ENCODE peak calls at places on chromosome X, in five cellular contexts. G is GM23248, S is PC-3, Y is hepatocyte, H is OCI-LY7. B is an unnamed sample.

GRCh38 chrX:54181196-54181953 is 1.7 kb downstream of the FAM120C start:
- DNase-seq in S (peak; percentile 27), Y (no peak), H (no peak), G (peak; percentile 17), B (peak; percentile 31)

GRCh38 chrX:55007633-55008032 is 7.5 kb downstream of the APEX2 start:
- DNase-seq in H (no peak), S (peak; percentile 86), Y (peak; percentile 75), G (peak; percentile 37), B (no peak)

GRCh38 chrX:96433409-96434122 is 251.1 kb upstream of the DIAPH2 start:
- DNase-seq in G (no peak), S (no peak), Y (no peak), H (no peak), B (no peak)

GRCh38 chrX:55714111-55714510 is 3.4 kb upstream of the RRAGB start:
- DNase-seq in H (no peak), Y (no peak), G (no peak), S (no peak), B (no peak)

GRCh38 chrX:78574306-78574705 is 84.8 kb downstream of the RTL3 start:
- DNase-seq in G (no peak), H (no peak), S (no peak), Y (no peak), B (no peak)

GRCh38 chrX:102899940-102900916 is 36.8 kb upstream of the RAB40AL start:
- DNase-seq in G (peak; percentile 65), S (peak; percentile 90), H (peak; percentile 47), Y (peak; percentile 75), B (peak; percentile 73)

GRCh38 chrX:7746861-7747260 is 96.1 kb upstream of the VCX start:
- DNase-seq in S (no peak), H (no peak), G (peak; percentile 0), Y (no peak), B (no peak)

GRCh38 chrX:65757943-65758342 is 90.5 kb downstream of the MSN start:
- DNase-seq in G (no peak), H (no peak), Y (no peak), S (no peak), B (no peak)

GRCh38 chrX:118726887-118727685 is at the start of gene IL13RA1:
- DNase-seq in Y (peak; percentile 93), H (no peak), S (peak; percentile 92), G (peak; percentile 91), B (no peak)

GRCh38 chrX:70088281-70088680 is 26.0 kb downstream of the OTUD6A start:
- DNase-seq in S (no peak), Y (no peak), H (no peak), G (peak; percentile 29), B (no peak)

GRCh38 chrX:103453655-103454054 is 65.6 kb downstream of the RAB40A start:
- DNase-seq in H (no peak), G (peak; percentile 93), Y (peak; percentile 23), S (peak; percentile 92), B (no peak)

GRCh38 chrX:136128743-136129142 is 18.6 kb upstream of the FHL1 start:
- DNase-seq in S (no peak), G (no peak), H (no peak), Y (no peak), B (no peak)

GRCh38 chrX:104854790-104855340 is 288.9 kb downstream of the IL1RAPL2 start:
- DNase-seq in Y (no peak), G (no peak), H (no peak), S (peak; percentile 75), B (no peak)

GRCh38 chrX:129719268-129719667 is 19.5 kb upstream of the XPNPEP2 start:
- DNase-seq in S (peak; percentile 69), H (no peak), Y (no peak), G (no peak), B (no peak)

GRCh38 chrX:23782455-23782854 is 518 bp upstream of the SAT1 start:
- DNase-seq in H (no peak), G (peak; percentile 66), S (peak; percentile 48), Y (no peak), B (no peak)

GRCh38 chrX:107632291-107632690 is 4.0 kb downstream of the PRPS1 start:
- DNase-seq in S (no peak), Y (no peak), G (peak; percentile 39), H (no peak), B (no peak)
- H4K20me1 ChIP-seq in S (peaks cover 35% of the 10 kb centered on the region), Y (no peaks in the 10 kb centered on the region), G (no peaks in the 10 kb centered on the region), H (peaks cover 12% of the 10 kb centered on the region), B (peaks cover 20% of the 10 kb centered on the region)

GRCh38 chrX:26788402-26788998 is 572.5 kb downstream of the MAGEB5 start:
- DNase-seq in G (no peak), S (peak; percentile 1), H (no peak), Y (no peak), B (no peak)

GRCh38 chrX:26778320-26778888 is 562.4 kb downstream of the MAGEB5 start:
- DNase-seq in H (peak; percentile 19), S (no peak), G (no peak), Y (no peak), B (no peak)

GRCh38 chrX:26783512-26784225 is 567.7 kb downstream of the MAGEB5 start:
- DNase-seq in H (peak; percentile 62), S (peak; percentile 25), Y (peak; percentile 50), G (peak; percentile 48), B (peak; percentile 18)
- H3K9me3 ChIP-seq in H (no peaks in the 10 kb centered on the region), S (no peaks in the 10 kb centered on the region), Y (no peaks in the 10 kb centered on the region), G (no peaks in the 10 kb centered on the region), B (no peaks in the 10 kb centered on the region)

GRCh38 chrX:154048398-154048797 is 28.7 kb upstream of the IRAK1 start:
- DNase-seq in S (no peak), G (no peak), H (no peak), Y (no peak), B (no peak)

GRCh38 chrX:154049209-154050112 is 29.8 kb upstream of the IRAK1 start:
- DNase-seq in S (no peak), H (no peak), G (no peak), Y (no peak), B (no peak)

GRCh38 chrX:154047266-154047665 is 27.6 kb upstream of the IRAK1 start:
- DNase-seq in H (no peak), G (no peak), S (no peak), Y (no peak), B (no peak)

GRCh38 chrX:154050113-154050495 is 30.4 kb upstream of the IRAK1 start:
- DNase-seq in H (no peak), G (peak; percentile 74), S (no peak), Y (no peak), B (no peak)

DNA sequence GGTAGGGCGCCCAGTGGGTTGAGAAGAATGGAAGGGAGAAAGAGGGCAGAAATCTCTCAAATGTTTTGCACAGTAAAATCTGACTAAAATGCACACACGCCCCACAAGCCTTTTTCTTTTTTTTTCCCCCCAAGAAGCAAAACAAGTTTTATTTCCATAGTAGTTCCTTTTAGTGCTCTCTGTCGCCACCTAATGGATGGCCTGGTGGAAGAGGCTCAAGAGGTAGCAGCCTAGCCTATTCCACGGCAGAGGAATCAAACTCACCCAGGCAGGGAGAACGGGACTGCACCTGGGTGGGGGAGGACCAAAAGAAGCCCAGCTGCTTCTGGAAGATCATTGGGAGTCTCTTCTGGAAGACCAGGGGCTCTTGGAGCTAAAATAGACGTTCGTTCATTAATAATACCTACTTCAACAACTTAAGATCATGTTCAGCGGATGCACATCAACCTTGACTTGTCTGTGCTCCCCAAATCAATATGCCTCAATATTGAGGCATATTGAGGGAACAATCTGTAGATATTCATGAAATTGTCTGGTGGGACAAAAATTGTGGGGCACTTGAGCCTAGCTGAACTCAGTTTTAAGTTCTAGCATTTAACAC is 31.6 kb upstream of the IRAK1 start:
- DNase-seq in Y (peak; percentile 78), S (peak; percentile 70), H (peak; percentile 60), G (peak; percentile 67), B (peak; percentile 68)
- H4K20me1 ChIP-seq in Y (peaks cover 7% of the 10 kb centered on the region), S (no peaks in the 10 kb centered on the region), H (no peaks in the 10 kb centered on the region), G (no peaks in the 10 kb centered on the region), B (peaks cover 34% of the 10 kb centered on the region)

GRCh38 chrX:115911967-115912366 is 258.6 kb upstream of the AGTR2 start:
- DNase-seq in G (no peak), Y (no peak), H (no peak), S (no peak), B (no peak)

GRCh38 chrX:115909017-115909416 is 261.5 kb upstream of the AGTR2 start:
- DNase-seq in S (no peak), Y (no peak), G (no peak), H (no peak), B (no peak)

GRCh38 chrX:115912372-115912897 is 258.1 kb upstream of the AGTR2 start:
- DNase-seq in H (no peak), G (peak; percentile 11), Y (no peak), S (peak; percentile 5), B (no peak)

GRCh38 chrX:115913575-115913974 is 257.0 kb upstream of the AGTR2 start:
- DNase-seq in H (no peak), G (no peak), Y (no peak), S (no peak), B (no peak)
- H3K9me3 ChIP-seq in H (no peaks in the 10 kb centered on the region), G (no peaks in the 10 kb centered on the region), Y (peaks cover 7% of the 10 kb centered on the region), S (no peaks in the 10 kb centered on the region), B (no peaks in the 10 kb centered on the region)

GRCh38 chrX:148874621-148875020 is 374.2 kb downstream of the AFF2 start:
- DNase-seq in G (peak; percentile 69), Y (no peak), S (no peak), H (no peak), B (no peak)

GRCh38 chrX:148872881-148873280 is 372.5 kb downstream of the AFF2 start:
- DNase-seq in S (no peak), G (no peak), H (no peak), Y (no peak), B (no peak)

DNA sequence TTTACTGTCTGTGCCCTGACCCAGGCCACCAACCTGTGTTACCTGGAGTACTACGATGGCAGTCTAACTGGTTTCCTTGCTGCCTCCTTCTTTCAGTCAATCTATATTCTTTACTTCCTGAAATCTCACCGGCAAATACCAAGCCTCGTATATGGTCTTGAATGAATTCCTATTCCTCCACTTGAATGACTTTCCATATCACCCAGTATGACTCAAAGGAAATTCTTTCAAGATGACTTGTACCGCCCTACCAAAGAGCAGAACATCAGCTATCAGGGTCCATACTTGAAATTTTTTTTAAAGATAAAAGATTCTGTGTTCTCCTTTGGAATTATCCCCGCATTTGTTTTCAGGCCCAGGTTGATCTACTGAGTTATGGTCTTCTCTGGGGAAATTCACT is 378.0 kb downstream of the AFF2 start:
- DNase-seq in H (no peak), S (no peak), Y (no peak), G (peak; percentile 49), B (no peak)
- H4K20me1 ChIP-seq in H (no peaks in the 10 kb centered on the region), S (no peaks in the 10 kb centered on the region), Y (no peaks in the 10 kb centered on the region), G (no peaks in the 10 kb centered on the region), B (no peaks in the 10 kb centered on the region)

DNA sequence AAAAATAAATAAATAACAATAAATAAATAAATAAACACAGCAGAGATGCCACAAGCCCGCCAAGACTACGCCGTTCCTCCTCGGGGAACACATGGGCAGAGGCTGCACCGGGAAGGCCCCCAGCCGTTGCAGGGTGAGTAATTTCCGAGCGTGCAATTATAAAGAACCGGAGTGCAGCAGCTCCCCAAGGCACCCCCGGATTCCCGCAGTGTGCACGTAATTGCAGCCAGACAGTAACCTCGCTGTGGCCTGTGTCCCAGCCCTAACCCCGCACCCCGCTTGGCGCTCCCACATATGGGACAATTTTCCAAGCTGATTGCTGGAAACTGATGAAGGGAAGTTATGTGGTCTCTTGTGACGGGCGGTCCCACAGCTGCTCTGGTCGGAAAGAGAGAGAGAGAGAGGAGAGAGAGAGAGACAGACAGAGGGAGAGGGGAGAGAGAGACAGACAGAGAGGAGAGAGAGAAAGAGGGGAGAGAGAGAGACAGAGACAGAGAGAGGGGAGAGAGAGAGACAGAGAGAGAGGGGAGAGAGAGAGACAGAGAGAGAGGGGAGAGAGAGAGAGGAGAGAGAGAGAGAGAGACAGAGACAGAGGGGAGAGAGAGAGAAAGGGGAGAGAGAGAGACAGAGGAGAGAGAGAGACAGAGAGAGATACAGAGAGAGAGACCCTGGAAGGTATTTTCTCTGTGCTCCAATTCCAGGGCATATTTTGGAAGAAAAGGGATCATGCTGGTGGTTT is 275.4 kb downstream of the SHOX start:
- DNase-seq in Y (peak; percentile 14), H (no peak), G (no peak), S (no peak), B (no peak)
- H3K9me3 ChIP-seq in Y (no peaks in the 10 kb centered on the region), H (no peaks in the 10 kb centered on the region), G (no peaks in the 10 kb centered on the region), S (no peaks in the 10 kb centered on the region), B (no peaks in the 10 kb centered on the region)